ENCODE peak calls at places on chromosomes 2 and 18, in four cellular contexts. One of them, this sample, is unnamed.

GRCh38 chr2:96927420-96928171 is 57.7 kb upstream of the SEMA4C start:
- DNase-seq in progenitor cell of endocrine pancreas: no peak
- DNase-seq in HEK293T: no peak
- DNase-seq in NCI-H510A: peak
- DNase-seq in this sample: peak

GRCh38 chr2:241469746-241470145 is 38.6 kb downstream of the STK25 start:
- DNase-seq in HEK293T: no peak
- DNase-seq in progenitor cell of endocrine pancreas: no peak
- DNase-seq in NCI-H510A: no peak
- DNase-seq in this sample: no peak

GRCh38 chr2:63818276-63818675 is 23.4 kb upstream of the UGP2 start:
- DNase-seq in NCI-H510A: no peak
- DNase-seq in HEK293T: no peak
- DNase-seq in progenitor cell of endocrine pancreas: no peak
- DNase-seq in this sample: peak

GRCh38 chr18:11324956-11325873 is 175.8 kb upstream of the PIEZO2 start:
- DNase-seq in NCI-H510A: no peak
- DNase-seq in HEK293T: no peak
- DNase-seq in progenitor cell of endocrine pancreas: no peak
- DNase-seq in this sample: no peak

GRCh38 chr2:219500135-219500534 is 1.4 kb downstream of the GMPPA start:
- DNase-seq in HEK293T: no peak
- DNase-seq in NCI-H510A: no peak
- DNase-seq in progenitor cell of endocrine pancreas: no peak
- DNase-seq in this sample: no peak

GRCh38 chr2:42569116-42569711 is 782 bp downstream of the MTA3 start:
- DNase-seq in NCI-H510A: no peak
- DNase-seq in progenitor cell of endocrine pancreas: no peak
- DNase-seq in HEK293T: peak
- DNase-seq in this sample: no peak

GRCh38 chr2:192247456-192247855 is 52.7 kb upstream of the TMEFF2 start:
- DNase-seq in HEK293T: no peak
- DNase-seq in NCI-H510A: no peak
- DNase-seq in progenitor cell of endocrine pancreas: no peak
- DNase-seq in this sample: no peak

GRCh38 chr2:55526174-55526573 is 6.7 kb downstream of the CFAP36 start:
- DNase-seq in NCI-H510A: no peak
- DNase-seq in progenitor cell of endocrine pancreas: no peak
- DNase-seq in HEK293T: no peak
- DNase-seq in this sample: no peak

GRCh38 chr2:173298536-173299097 is 56.1 kb upstream of the CDCA7 start:
- DNase-seq in HEK293T: peak
- DNase-seq in NCI-H510A: no peak
- DNase-seq in progenitor cell of endocrine pancreas: no peak
- DNase-seq in this sample: no peak

GRCh38 chr2:53473762-53474161 is 293.8 kb upstream of the CHAC2 start:
- DNase-seq in progenitor cell of endocrine pancreas: no peak
- DNase-seq in HEK293T: no peak
- DNase-seq in NCI-H510A: no peak
- DNase-seq in this sample: peak

GRCh38 chr18:65706646-65707045 is 44.2 kb upstream of the CDH7 start:
- DNase-seq in HEK293T: no peak
- DNase-seq in NCI-H510A: no peak
- DNase-seq in progenitor cell of endocrine pancreas: no peak
- DNase-seq in this sample: no peak

GRCh38 chr2:176814274-176814673 is 398.3 kb upstream of the HNRNPA3 start:
- DNase-seq in progenitor cell of endocrine pancreas: no peak
- DNase-seq in HEK293T: no peak
- DNase-seq in NCI-H510A: no peak
- DNase-seq in this sample: no peak

GRCh38 chr2:64654063-64654811 is 524 bp upstream of the SERTAD2 start:
- DNase-seq in HEK293T: peak
- DNase-seq in progenitor cell of endocrine pancreas: no peak
- DNase-seq in NCI-H510A: peak
- DNase-seq in this sample: peak

GRCh38 chr2:157899125-157899839 is 23.2 kb upstream of the ACVR1 start:
- DNase-seq in NCI-H510A: no peak
- DNase-seq in progenitor cell of endocrine pancreas: no peak
- DNase-seq in HEK293T: no peak
- DNase-seq in this sample: no peak

GRCh38 chr2:82182270-82182669 is 1877.7 kb upstream of the LRRTM1 start:
- DNase-seq in HEK293T: no peak
- DNase-seq in progenitor cell of endocrine pancreas: no peak
- DNase-seq in NCI-H510A: no peak
- DNase-seq in this sample: no peak

GRCh38 chr18:71808576-71808975 is 735.6 kb downstream of the CBLN2 start:
- DNase-seq in NCI-H510A: no peak
- DNase-seq in HEK293T: no peak
- DNase-seq in progenitor cell of endocrine pancreas: no peak
- DNase-seq in this sample: no peak

GRCh38 chr18:71442830-71443229 is 1101.3 kb downstream of the CBLN2 start:
- DNase-seq in progenitor cell of endocrine pancreas: no peak
- DNase-seq in HEK293T: no peak
- DNase-seq in NCI-H510A: no peak
- DNase-seq in this sample: no peak

GRCh38 chr2:23693606-23693951 is 233.3 kb downstream of the ATAD2B start:
- DNase-seq in progenitor cell of endocrine pancreas: no peak
- DNase-seq in NCI-H510A: no peak
- DNase-seq in HEK293T: no peak
- DNase-seq in this sample: no peak

GRCh38 chr2:11899264-11899818 is 152.9 kb downstream of the LPIN1 start:
- DNase-seq in HEK293T: no peak
- DNase-seq in progenitor cell of endocrine pancreas: no peak
- DNase-seq in NCI-H510A: no peak
- DNase-seq in this sample: no peak

GRCh38 chr2:188786368-188786781 is 187.8 kb upstream of the COL3A1 start:
- DNase-seq in HEK293T: no peak
- DNase-seq in progenitor cell of endocrine pancreas: no peak
- DNase-seq in NCI-H510A: no peak
- DNase-seq in this sample: no peak

GRCh38 chr2:53505814-53506213 is 261.8 kb upstream of the CHAC2 start:
- DNase-seq in NCI-H510A: no peak
- DNase-seq in progenitor cell of endocrine pancreas: no peak
- DNase-seq in HEK293T: no peak
- DNase-seq in this sample: no peak

GRCh38 chr2:67952066-67952465 is 110.7 kb downstream of the C1D start:
- DNase-seq in HEK293T: no peak
- DNase-seq in progenitor cell of endocrine pancreas: no peak
- DNase-seq in NCI-H510A: no peak
- DNase-seq in this sample: no peak

GRCh38 chr2:11482473-11483031 is 16.6 kb upstream of the E2F6 start:
- DNase-seq in progenitor cell of endocrine pancreas: peak
- DNase-seq in NCI-H510A: no peak
- DNase-seq in HEK293T: peak
- DNase-seq in this sample: no peak

GRCh38 chr2:241561811-241562210 is 3.3 kb downstream of the BOK start:
- DNase-seq in NCI-H510A: no peak
- DNase-seq in HEK293T: no peak
- DNase-seq in progenitor cell of endocrine pancreas: no peak
- DNase-seq in this sample: no peak

GRCh38 chr18:74897971-74898657 is 300.4 kb downstream of the ZNF407 start:
- DNase-seq in progenitor cell of endocrine pancreas: no peak
- DNase-seq in NCI-H510A: no peak
- DNase-seq in HEK293T: no peak
- DNase-seq in this sample: no peak

GRCh38 chr18:22585821-22586220 is 168.1 kb upstream of the CTAGE1 start:
- DNase-seq in NCI-H510A: no peak
- DNase-seq in progenitor cell of endocrine pancreas: no peak
- DNase-seq in HEK293T: no peak
- DNase-seq in this sample: no peak

GRCh38 chr2:185676316-185676715 is 62.3 kb upstream of the FSIP2 start:
- DNase-seq in HEK293T: no peak
- DNase-seq in progenitor cell of endocrine pancreas: no peak
- DNase-seq in NCI-H510A: no peak
- DNase-seq in this sample: no peak

GRCh38 chr2:96556441-96557330 is 20.1 kb downstream of the ARID5A start:
- DNase-seq in NCI-H510A: no peak
- DNase-seq in HEK293T: no peak
- DNase-seq in progenitor cell of endocrine pancreas: no peak
- DNase-seq in this sample: no peak

GRCh38 chr2:73243884-73244570 is 9.9 kb downstream of the CCT7 start:
- DNase-seq in HEK293T: no peak
- DNase-seq in NCI-H510A: no peak
- DNase-seq in progenitor cell of endocrine pancreas: no peak
- DNase-seq in this sample: no peak

This sample was measured in SHP77.